ENCODE peak calls at places on chromosomes 11 and 22, in four cellular contexts. L, P, B and T are unnamed samples.

GRCh38 chr22:37178350-37179125 is 9.5 kb downstream of the C1QTNF6 start:
- DNase-seq in P (no peak), L (no peak), B (peak; percentile 67), T (no peak)

GRCh38 chr11:9315078-9315688 is 790 bp upstream of the TMEM41B start:
- DNase-seq in P (no peak), L (peak; percentile 69), B (no peak), T (no peak)

GRCh38 chr11:11263238-11264030 is 89.6 kb downstream of the CSNK2A3 start:
- DNase-seq in L (no peak), P (no peak), B (no peak), T (no peak)

GRCh38 chr11:12674936-12675696 is 895 bp downstream of the TEAD1 start:
- DNase-seq in L (peak; percentile 44), P (peak; percentile 39), B (no peak), T (no peak)

GRCh38 chr11:103358251-103358650 is 249.0 kb downstream of the DYNC2H1 start:
- DNase-seq in L (no peak), B (no peak), P (no peak), T (no peak)

GRCh38 chr11:69700278-69701140 is 3.3 kb downstream of the FGF19 start:
- DNase-seq in B (peak; percentile 66), L (peak; percentile 85), P (peak; percentile 74), T (no peak)

GRCh38 chr22:24968066-24968561 is 15.6 kb downstream of the KIAA1671 start:
- DNase-seq in B (no peak), P (peak; percentile 76), L (no peak), T (no peak)

GRCh38 chr11:46120711-46121327 is 435 bp downstream of the PHF21A start:
- DNase-seq in P (peak; percentile 54), L (peak; percentile 76), B (peak; percentile 41), T (no peak)

GRCh38 chr22:37242395-37242918 is 1.6 kb downstream of the RAC2 start:
- DNase-seq in B (no peak), L (peak; percentile 96), P (no peak), T (peak; percentile 92)

GRCh38 chr11:101583180-101584128 is at the start of gene TRPC6:
- DNase-seq in B (no peak), L (no peak), P (peak; percentile 62), T (no peak)

GRCh38 chr11:112590778-112591177 is 330.1 kb upstream of the PLET1 start:
- DNase-seq in L (no peak), P (no peak), B (no peak), T (no peak)

GRCh38 chr11:122791411-122791810 is 46.9 kb upstream of the CRTAM start:
- DNase-seq in B (no peak), L (no peak), P (no peak), T (no peak)

GRCh38 chr11:32090774-32091370 is at the start of gene RCN1:
- DNase-seq in B (peak; percentile 13), L (peak; percentile 17), P (peak; percentile 85), T (no peak)

GRCh38 chr22:25747245-25747944 is 5.4 kb downstream of the MYO18B start:
- DNase-seq in P (no peak), L (peak; percentile 77), B (peak; percentile 35), T (no peak)

GRCh38 chr11:94100253-94100652 is 28.4 kb upstream of the PANX1 start:
- DNase-seq in L (no peak), P (no peak), B (no peak), T (no peak)

GRCh38 chr11:10916674-10917073 is 58.8 kb upstream of the ZBED5 start:
- DNase-seq in B (no peak), P (no peak), L (no peak), T (no peak)

DNA sequence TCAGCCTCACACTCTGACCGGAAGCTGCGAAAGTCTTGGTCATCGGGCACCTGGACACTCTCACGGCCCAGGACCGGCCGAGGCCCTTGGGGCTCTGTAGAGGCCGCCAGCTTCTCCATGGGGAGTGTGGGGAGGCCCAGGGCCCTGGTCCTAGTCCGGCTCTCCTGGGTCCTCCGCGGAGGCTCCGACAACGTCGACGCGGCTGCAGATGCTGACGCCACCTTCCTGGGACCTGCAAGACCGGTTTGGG is 12.9 kb downstream of the STARD10 start:
- DNase-seq in L (no peak), P (no peak), B (no peak), T (no peak)
- TF ChIP-seq CREM in L (no peak), P (no peak), B (no peak), T (no peak)

DNA sequence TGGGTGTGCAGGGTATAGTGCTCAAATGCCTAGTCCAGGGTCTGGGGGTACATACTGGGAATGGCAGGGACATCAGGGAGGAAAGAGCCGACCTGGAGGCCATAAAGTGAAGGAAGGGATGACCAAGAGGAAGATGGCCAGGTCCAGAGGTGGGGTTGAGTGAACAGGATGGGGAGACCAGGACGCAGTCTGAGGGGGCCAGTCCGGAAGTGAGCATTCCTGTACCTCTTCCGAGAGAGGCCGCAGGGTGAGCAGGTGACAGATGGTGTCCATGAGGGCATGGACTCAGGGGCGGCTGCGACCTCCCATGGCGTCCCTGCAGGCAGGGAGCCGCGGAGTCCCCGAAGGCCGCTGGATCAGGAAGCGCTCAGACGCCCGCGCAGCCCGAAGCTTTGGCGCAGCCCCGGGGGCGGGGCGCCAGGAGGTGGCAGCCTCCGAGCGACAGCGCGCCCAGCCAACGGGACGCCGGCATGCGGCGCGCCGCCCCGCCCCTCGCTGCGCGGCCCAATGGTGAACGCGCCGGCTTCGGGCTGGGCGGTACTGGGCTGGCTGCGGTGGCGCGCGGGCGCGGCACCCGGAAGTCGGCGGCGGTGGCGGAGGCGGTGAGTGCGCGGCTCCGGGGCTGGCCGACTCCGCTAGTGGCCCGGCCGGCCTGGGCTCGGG is at the start of gene TANGO2:
- DNase-seq in P (peak; percentile 90), L (peak; percentile 100), B (peak; percentile 74), T (peak; percentile 37)
- TF ChIP-seq CREM in P (peak; percentile 45), L (no peak), B (no peak), T (no peak)

GRCh38 chr22:49364398-49364797 is 463.3 kb downstream of the BRD1 start:
- DNase-seq in L (no peak), P (no peak), B (no peak), T (no peak)

GRCh38 chr22:49366437-49366836 is 461.2 kb downstream of the BRD1 start:
- DNase-seq in L (no peak), B (no peak), P (no peak), T (no peak)

GRCh38 chr22:49363526-49364230 is 464.0 kb downstream of the BRD1 start:
- DNase-seq in L (no peak), P (no peak), B (no peak), T (no peak)

GRCh38 chr22:49365910-49366309 is 461.8 kb downstream of the BRD1 start:
- DNase-seq in B (no peak), L (no peak), P (no peak), T (no peak)

DNA sequence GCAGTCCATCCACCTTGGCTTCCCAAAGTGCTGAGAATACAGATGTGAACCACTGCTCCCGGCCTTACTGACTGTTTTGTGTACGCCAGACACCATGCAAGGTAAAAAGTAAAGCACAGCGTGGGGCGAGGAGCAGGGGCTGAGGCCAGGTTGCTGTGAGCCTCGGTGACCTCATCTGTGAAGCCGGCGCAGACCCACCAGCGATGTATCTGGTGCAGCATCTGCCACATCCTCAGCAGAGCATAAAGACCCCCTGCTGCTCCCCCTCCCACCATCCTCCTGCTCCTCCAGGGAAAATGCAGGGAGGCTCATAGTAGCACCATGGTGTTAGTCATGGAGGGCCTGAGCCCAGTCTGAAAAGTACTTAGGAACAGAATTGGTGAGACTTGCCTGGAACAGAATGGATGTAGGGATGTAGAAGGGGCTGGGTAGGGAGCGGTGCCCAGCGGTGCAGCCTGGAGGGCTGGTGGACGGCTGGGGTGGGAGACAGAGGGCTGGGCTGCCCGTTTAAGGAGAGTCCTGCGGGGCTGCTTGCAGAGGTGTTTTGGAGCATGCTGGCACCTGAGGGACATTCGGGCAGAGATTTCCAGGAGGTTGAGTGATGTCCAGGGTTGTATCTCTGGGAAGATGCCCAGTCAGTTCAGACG is 462.4 kb downstream of the BRD1 start:
- DNase-seq in L (no peak), P (no peak), B (no peak), T (no peak)
- TF ChIP-seq CREM in L (no peak), P (no peak), B (no peak), T (no peak)

GRCh38 chr11:127470485-127470884 is 469.9 kb upstream of the KIRREL3 start:
- DNase-seq in B (no peak), P (peak; percentile 47), L (peak; percentile 0), T (no peak)
- TF ChIP-seq CREM in B (no peak), P (no peak), L (no peak), T (no peak)